ENCODE peak calls at places on chromosomes 4 and X, in six cellular contexts. J is kidney glomerular epithelial cell, U is NCI-H1092, M is fibroblast of villous mesenchyme, K is skeletal muscle cell, O is esophagus muscularis mucosa. A is an unnamed sample.

GRCh38 chr4:113524096-113524495 is 237.4 kb downstream of the CAMK2D start:
- DNase-seq in O (no peak), U (no peak), K (no peak), M (no peak), J (no peak), A (no peak)

GRCh38 chr4:185541251-185541671 is 6.0 kb upstream of the PDLIM3 start:
- DNase-seq in K (no peak), M (no peak), O (no peak), U (no peak), J (no peak), A (no peak)

GRCh38 chr4:2934077-2934812 is 29.0 kb downstream of the NOP14 start:
- DNase-seq in O (peak), M (peak), K (no peak), J (no peak), U (no peak), A (no peak)

GRCh38 chr4:158446106-158446505 is 75.6 kb upstream of the RXFP1 start:
- DNase-seq in U (no peak), J (no peak), M (peak), K (peak), O (no peak), A (no peak)

GRCh38 chr4:145618210-145618911 is 824 bp upstream of the MMAA start:
- DNase-seq in U (no peak), K (no peak), M (no peak), J (peak), O (no peak), A (no peak)

GRCh38 chrX:44483965-44484606 is 58.6 kb downstream of the FUNDC1 start:
- DNase-seq in K (no peak), M (no peak), J (no peak), U (no peak), O (no peak), A (no peak)

GRCh38 chrX:22795680-22796079 is 204.1 kb upstream of the DDX53 start:
- DNase-seq in O (no peak), U (no peak), M (no peak), J (no peak), K (no peak), A (no peak)

GRCh38 chr4:151743128-151743854 is 17.5 kb downstream of the GATB start:
- DNase-seq in J (peak), M (no peak), K (no peak), O (no peak), U (no peak), A (no peak)

GRCh38 chr4:76562161-76562560 is 127.1 kb downstream of the SHROOM3 start:
- DNase-seq in O (no peak), M (peak), K (peak), J (peak), U (no peak), A (no peak)

GRCh38 chr4:67700119-67700873 is 659 bp downstream of the UBA6 start:
- DNase-seq in O (no peak), K (no peak), M (peak), U (no peak), J (no peak), A (peak)

GRCh38 chr4:142519342-142519741 is 326.8 kb downstream of the INPP4B start:
- DNase-seq in K (no peak), J (no peak), U (no peak), O (no peak), M (no peak), A (no peak)

GRCh38 chr4:95998311-95998710 is 158.4 kb downstream of the PDHA2 start:
- DNase-seq in O (no peak), M (no peak), U (no peak), K (peak), J (no peak), A (no peak)

GRCh38 chrX:154748712-154749339 is 2.1 kb downstream of the GAB3 start:
- DNase-seq in J (no peak), U (peak), O (no peak), M (peak), K (no peak), A (peak)

GRCh38 chr4:139603576-139604387 is 47.8 kb upstream of the SETD7 start:
- DNase-seq in O (no peak), K (no peak), J (peak), M (peak), U (peak), A (no peak)

GRCh38 chr4:107283587-107284559 is 247.8 kb upstream of the DKK2 start:
- DNase-seq in K (peak), M (peak), J (peak), U (no peak), O (no peak), A (no peak)

GRCh38 chr4:180057891-180058643 is 2185.1 kb upstream of the TENM3 start:
- DNase-seq in O (no peak), M (no peak), J (no peak), K (no peak), U (no peak), A (peak)

GRCh38 chrX:140141444-140142029 is 176.2 kb upstream of the CXorf66 start:
- DNase-seq in K (no peak), J (peak), O (no peak), M (peak), U (peak), A (no peak)

GRCh38 chrX:1491851-1492349 is 39.2 kb upstream of the ASMTL start:
- DNase-seq in O (no peak), U (no peak), K (no peak), M (no peak), J (no peak), A (no peak)

GRCh38 chr4:158821228-158822009 is 52.6 kb downstream of the FNIP2 start:
- DNase-seq in K (no peak), J (no peak), M (peak), U (no peak), O (no peak), A (no peak)

GRCh38 chrX:69163936-69164741 is 1.1 kb downstream of the PJA1 start:
- DNase-seq in O (peak), M (no peak), U (peak), J (no peak), K (no peak), A (no peak)

GRCh38 chrX:40543661-40544328 is 37.0 kb upstream of the ATP6AP2 start:
- DNase-seq in U (peak), J (peak), M (peak), O (no peak), K (no peak), A (peak)

GRCh38 chr4:68077737-68078136 is 51.9 kb downstream of the TMPRSS11F start:
- DNase-seq in M (no peak), O (no peak), U (no peak), J (no peak), K (no peak), A (no peak)

GRCh38 chrX:152635941-152636340 is 1.8 kb upstream of the GABRQ start:
- DNase-seq in U (peak), K (no peak), J (peak), O (no peak), M (peak), A (peak)

GRCh38 chr4:162498168-162498567 is 334.4 kb upstream of the FSTL5 start:
- DNase-seq in O (no peak), K (no peak), U (no peak), J (no peak), M (no peak), A (no peak)

GRCh38 chr4:83011779-83012630 is 1.4 kb upstream of the LIN54 start:
- DNase-seq in M (peak), J (no peak), K (no peak), O (no peak), U (peak), A (no peak)

GRCh38 chrX:45006002-45006800 is 133.2 kb downstream of the KDM6A start:
- DNase-seq in M (no peak), O (no peak), J (no peak), K (no peak), U (no peak), A (no peak)

GRCh38 chrX:129452523-129452922 is 70.8 kb downstream of the SMARCA1 start:
- DNase-seq in J (no peak), U (no peak), K (no peak), M (no peak), O (no peak), A (no peak)